ENCODE peak calls at places on chromosome 20, in five cellular contexts. O is posterior cingulate gyrus, M is breast epithelium, N is lung, A is SK-MEL-5. V is an unnamed sample.

GRCh38 chr20:7883309-7883708 is 56.9 kb downstream of the HAO1 start:
- DNase-seq in M (no peak), O (no peak), A (peak; percentile 94), N (no peak), V (no peak)

GRCh38 chr20:23161244-23161875 is 75.2 kb upstream of the CD93 start:
- DNase-seq in O (peak; percentile 67), M (no peak), A (no peak), N (no peak), V (no peak)

GRCh38 chr20:5511930-5512329 is 195.2 kb upstream of the PROKR2 start:
- DNase-seq in N (no peak), A (no peak), O (no peak), M (no peak), V (no peak)

GRCh38 chr20:47956261-47956995 is 171.1 kb upstream of the SULF2 start:
- DNase-seq in O (no peak), M (no peak), N (no peak), A (no peak), V (no peak)

GRCh38 chr20:62875419-62876355 is 14.1 kb upstream of the TCFL5 start:
- DNase-seq in N (peak; percentile 50), A (peak; percentile 94), M (peak; percentile 76), O (peak; percentile 97), V (peak; percentile 81)

GRCh38 chr20:15179426-15180190 is 842.2 kb upstream of the FLRT3 start:
- DNase-seq in M (no peak), N (no peak), O (peak; percentile 94), A (no peak), V (no peak)

GRCh38 chr20:44776977-44777376 is 31.3 kb downstream of the KCNK15 start:
- DNase-seq in O (no peak), M (no peak), N (no peak), A (peak; percentile 30), V (peak; percentile 28)

GRCh38 chr20:3224681-3225421 is 14.1 kb downstream of the SLC4A11 start:
- DNase-seq in M (no peak), N (no peak), A (no peak), O (no peak), V (no peak)

GRCh38 chr20:39800548-39800947 is 838.4 kb downstream of the DHX35 start:
- DNase-seq in O (no peak), N (peak; percentile 30), M (no peak), A (no peak), V (no peak)

GRCh38 chr20:37882961-37883712 is 19.8 kb upstream of the VSTM2L start:
- DNase-seq in N (no peak), A (no peak), M (no peak), O (peak; percentile 74), V (no peak)

GRCh38 chr20:33521461-33521860 is 31.6 kb downstream of the CBFA2T2 start:
- DNase-seq in M (no peak), N (no peak), O (no peak), A (no peak), V (no peak)

GRCh38 chr20:17685168-17685567 is 3.1 kb upstream of the RRBP1 start:
- DNase-seq in N (no peak), O (no peak), M (no peak), A (no peak), V (no peak)